ENCODE peak calls at places on chromosomes 4 and X, in ten cellular contexts. H is AG08395; L is ACHN; Q is stimulated activated CD4-positive, alpha-beta T cell treated with anti-CD3 and anti-CD28 coated beads, Interleukin-1b, Interleukin-23, amount 100 ng/mL, for 24 hours; Y is effector CD4-positive, alpha-beta T cell; O is mucosa of descending colon; F is progenitor cell of endocrine pancreas; X is heart right ventricle; M is H4; I is endothelial cell. U is an unnamed sample.

GRCh38 chr4:92634891-92635290 is 331.1 kb downstream of the GRID2 start:
- DNase-seq in H (no peak), L (no peak), Q (no peak), Y (no peak), O (no peak), F (no peak), X (no peak), M (no peak), I (no peak), U (no peak)

GRCh38 chr4:123411976-123412589 is 15.5 kb downstream of the SPRY1 start:
- DNase-seq in H (no peak), L (no peak), Q (no peak), Y (no peak), O (no peak), F (no peak), X (no peak), M (no peak), I (no peak), U (no peak)

GRCh38 chr4:168199262-168199957 is 107.1 kb downstream of the ANXA10 start:
- DNase-seq in H (no peak), L (no peak), Q (no peak), Y (no peak), O (no peak), F (no peak), X (no peak), M (no peak), I (no peak), U (no peak)

GRCh38 chr4:74206088-74206826 is 48.3 kb downstream of the MTHFD2L start:
- DNase-seq in H (peak), L (peak), Q (no peak), Y (no peak), O (no peak), F (no peak), X (no peak), M (peak), I (no peak), U (no peak)

GRCh38 chr4:6674500-6675149 is 19.1 kb upstream of the S100P start:
- DNase-seq in H (no peak), L (peak), Q (peak), Y (peak), O (peak), F (no peak), X (no peak), M (peak), I (no peak), U (peak)

GRCh38 chr4:108834787-108835384 is 72.0 kb upstream of the ETNPPL start:
- DNase-seq in H (peak), L (peak), Q (no peak), Y (no peak), O (no peak), F (no peak), X (no peak), M (peak), I (no peak), U (no peak)

GRCh38 chrX:22124098-22124497 is 92.0 kb downstream of the PHEX start:
- DNase-seq in H (no peak), L (no peak), Q (no peak), Y (no peak), O (no peak), F (no peak), X (no peak), M (no peak), I (no peak), U (no peak)

GRCh38 chr4:17763931-17764330 is 17.5 kb downstream of the FAM184B start:
- DNase-seq in H (no peak), L (no peak), Q (no peak), Y (no peak), O (no peak), F (no peak), X (no peak), M (no peak), I (no peak), U (no peak)

GRCh38 chr4:2281575-2282343 is 19.9 kb upstream of the MXD4 start:
- DNase-seq in H (no peak), L (no peak), Q (no peak), Y (peak), O (peak), F (no peak), X (no peak), M (no peak), I (no peak), U (peak)

GRCh38 chr4:152458801-152459302 is 77.0 kb downstream of the FBXW7 start:
- DNase-seq in H (no peak), L (no peak), Q (no peak), Y (no peak), O (no peak), F (no peak), X (no peak), M (no peak), I (no peak), U (no peak)

GRCh38 chrX:20056704-20057103 is 60.0 kb downstream of the MAP7D2 start:
- DNase-seq in H (no peak), L (peak), Q (no peak), Y (no peak), O (no peak), F (no peak), X (no peak), M (peak), I (no peak), U (no peak)

GRCh38 chrX:69024287-69024686 is 141.0 kb downstream of the PJA1 start:
- DNase-seq in H (no peak), L (no peak), Q (no peak), Y (no peak), O (no peak), F (no peak), X (no peak), M (no peak), I (no peak), U (no peak)

GRCh38 chr4:84681488-84682274 is 98.8 kb downstream of the CDS1 start:
- DNase-seq in H (peak), L (peak), Q (no peak), Y (no peak), O (peak), F (no peak), X (peak), M (peak), I (no peak), U (no peak)

GRCh38 chr4:61541474-61541873 is 341.3 kb downstream of the ADGRL3 start:
- DNase-seq in H (no peak), L (no peak), Q (no peak), Y (no peak), O (no peak), F (no peak), X (no peak), M (no peak), I (no peak), U (no peak)

U was measured in activated T-helper 2 cell treated with anti-CD3 and anti-CD28 coated beads, Interferon-gamma antibody, Interleukin-2, Interleukin-4, amounts not matched to agents 10 μg/mL and 5 μg/mL and 100 μg/mL, durations not matched to agents 14 hours and 24 hours and 36 hours.